ENCODE peak calls at places on chromosomes 7 and 10, in eight cellular contexts. Q, R, C, N, T, A, K and W are unnamed samples. For H3K4me1, the result is how much of the 10 kb centered on the place peaks cover.

GRCh38 chr10:72126184-72126871 is 38.0 kb upstream of the SPOCK2 start:
- DNase-seq in A (peak), N (no peak), Q (peak), C (peak), K (no peak), R (no peak), T (no peak), W (no peak)

GRCh38 chr7:35185908-35186731 is 67.8 kb downstream of the TBX20 start:
- DNase-seq in T (peak), A (no peak), C (peak), Q (peak), K (peak), R (peak), N (no peak), W (peak)

GRCh38 chr10:1203704-1204103 is 147.5 kb downstream of the WDR37 start:
- DNase-seq in R (no peak), K (no peak), Q (no peak), N (no peak), A (no peak), C (no peak), T (no peak), W (no peak)

GRCh38 chr7:44750921-44751571 is 2.4 kb downstream of the ZMIZ2 start:
- DNase-seq in K (peak), C (no peak), Q (peak), R (no peak), N (no peak), T (no peak), A (peak), W (no peak)

GRCh38 chr7:15367897-15368296 is 193.9 kb downstream of the AGMO start:
- DNase-seq in Q (no peak), N (no peak), R (no peak), C (no peak), A (no peak), K (no peak), T (no peak), W (no peak)

GRCh38 chr7:152871005-152871677 is 111.6 kb downstream of the ACTR3B start:
- DNase-seq in Q (no peak), A (no peak), C (no peak), N (no peak), R (no peak), K (no peak), T (no peak), W (no peak)

GRCh38 chr10:128557149-128557548 is 430.9 kb upstream of the MKI67 start:
- DNase-seq in A (no peak), N (no peak), R (no peak), T (no peak), Q (no peak), C (no peak), K (no peak), W (no peak)

GRCh38 chr7:99679032-99679399 is 780 bp downstream of the CYP3A5 start:
- DNase-seq in T (no peak), N (no peak), K (no peak), A (no peak), C (no peak), Q (peak), R (peak), W (peak)

GRCh38 chr10:103911021-103911459 is 6.9 kb downstream of the STN1 start:
- DNase-seq in N (no peak), K (no peak), C (no peak), A (peak), T (no peak), R (no peak), Q (no peak), W (no peak)

GRCh38 chr7:151244871-151245346 is 3.6 kb downstream of the SMARCD3 start:
- DNase-seq in N (no peak), C (no peak), Q (no peak), R (no peak), T (peak), K (no peak), A (no peak), W (no peak)

GRCh38 chr7:151244156-151244870 is 4.2 kb downstream of the SMARCD3 start:
- DNase-seq in C (peak), R (peak), A (peak), T (peak), N (no peak), Q (peak), K (no peak), W (peak)

GRCh38 chr7:151246161-151247015 is 2.1 kb downstream of the SMARCD3 start:
- DNase-seq in Q (no peak), T (no peak), N (no peak), K (no peak), C (no peak), A (no peak), R (no peak), W (no peak)

GRCh38 chr7:151247016-151247580 is 1.4 kb downstream of the SMARCD3 start:
- DNase-seq in N (no peak), K (no peak), C (no peak), T (peak), R (no peak), Q (no peak), A (no peak), W (no peak)

DNA sequence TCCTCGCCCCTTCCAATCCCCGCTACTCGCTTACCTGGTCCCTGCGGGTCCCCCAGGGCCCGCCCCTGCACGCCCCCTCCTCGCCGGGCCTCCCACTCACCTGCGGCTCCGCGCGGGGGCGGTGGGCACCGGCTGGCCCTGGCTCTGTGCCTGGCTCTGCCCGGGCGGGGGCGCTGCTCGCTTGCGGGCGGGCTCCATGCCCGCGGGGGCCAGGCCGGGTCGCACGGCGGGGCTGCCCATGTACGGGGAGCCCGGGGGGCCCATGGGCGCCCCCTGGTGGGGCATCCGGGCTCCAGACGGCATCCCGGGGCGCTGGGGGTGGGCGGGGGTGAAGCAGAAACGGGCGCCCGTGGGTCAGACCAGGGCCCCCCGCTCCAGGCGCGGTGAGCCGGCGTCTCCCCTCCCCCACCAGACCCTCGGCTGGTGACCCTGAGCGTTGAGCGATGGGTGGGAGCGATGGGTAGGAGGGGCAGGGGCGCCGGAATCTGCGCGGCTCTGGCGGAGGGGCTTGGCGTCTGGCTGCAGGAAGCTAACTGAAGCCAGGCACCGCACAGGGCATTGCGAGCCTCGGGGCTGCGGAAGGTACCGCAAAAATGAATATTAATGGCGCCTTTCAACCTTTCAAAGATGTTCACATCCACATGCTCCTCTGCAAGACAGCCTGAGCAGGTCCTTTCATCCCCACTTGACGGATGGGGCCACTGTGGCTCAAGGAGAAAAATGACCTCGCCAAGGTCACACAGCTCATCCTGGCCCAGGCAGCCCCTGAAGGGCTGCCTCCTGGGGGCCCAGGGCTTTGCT is 2.9 kb downstream of the SMARCD3 start:
- DNase-seq in K (no peak), A (peak), C (no peak), T (peak), N (peak), Q (peak), R (peak), W (no peak)
- H3K4me3 ChIP-seq in K (peak), A (peak), C (peak), T (peak), N (peak), Q (no peak), R (no peak), W (no peak)

DNA sequence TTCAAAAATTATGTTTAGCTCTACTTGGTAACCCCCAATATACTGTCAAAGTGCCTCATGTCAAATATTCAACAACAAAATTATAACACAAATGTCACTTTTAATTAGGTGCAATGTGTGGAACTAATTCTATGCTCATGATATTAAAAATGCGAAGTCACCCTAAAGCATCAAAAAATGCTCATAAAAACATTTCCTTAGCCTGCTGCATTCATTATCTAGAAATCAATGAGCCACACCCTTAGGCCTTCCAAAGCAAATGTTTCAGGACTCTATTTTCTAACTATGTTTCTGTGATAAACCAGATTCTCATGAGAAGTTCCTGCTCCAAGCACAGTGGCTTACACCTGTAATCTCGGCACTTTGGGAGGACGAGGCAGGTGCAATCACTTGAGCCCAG is 75.0 kb upstream of the ANK3 start:
- DNase-seq in C (no peak), A (no peak), T (no peak), R (no peak), N (no peak), Q (no peak), K (no peak), W (no peak)
- H3K4me1 ChIP-seq in C (under half), A (under half), T (under half), R (under half), N (under half), Q (under half), K (under half), W (under half)

GRCh38 chr7:27161721-27162547 is 3.4 kb downstream of the HOXA9 start:
- DNase-seq in K (peak), A (no peak), C (no peak), R (peak), T (peak), N (peak), Q (no peak), W (no peak)
- H3K4me3 ChIP-seq in K (peak), A (no peak), C (peak), R (no peak), T (peak), N (no peak), Q (no peak), W (no peak)

DNA sequence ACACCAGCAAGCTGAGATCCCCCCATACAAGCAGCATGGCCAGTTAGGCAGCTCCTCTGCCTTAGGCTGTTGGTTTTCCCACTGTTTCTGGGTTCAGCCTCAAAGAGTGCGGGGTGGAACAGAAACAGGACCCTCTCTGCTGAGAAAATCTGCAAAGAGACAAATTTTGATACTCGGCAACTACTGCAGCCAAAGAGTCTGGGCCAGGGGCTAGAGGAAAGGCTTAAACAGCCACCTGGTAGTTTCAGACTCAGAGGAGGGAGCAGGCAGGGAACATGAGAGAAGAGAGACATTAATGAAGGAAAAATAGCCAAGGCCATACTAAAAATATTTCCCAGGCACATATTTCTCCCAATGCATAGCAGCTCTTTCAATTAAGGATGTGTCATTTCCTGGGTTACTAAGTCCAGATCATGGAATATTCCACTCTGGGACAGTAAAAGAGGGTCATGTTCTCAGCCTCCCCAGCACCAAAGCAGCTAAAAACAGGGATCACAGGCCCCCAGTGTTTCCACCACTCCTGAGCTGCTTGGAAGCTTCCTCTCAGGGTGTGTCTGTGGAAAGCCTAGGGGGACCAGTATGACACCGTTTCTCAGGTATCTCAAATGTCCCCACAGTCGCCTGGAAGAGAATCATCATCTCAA is 29.8 kb downstream of the PDLIM1 start:
- DNase-seq in A (peak), C (no peak), N (no peak), R (no peak), Q (no peak), K (no peak), T (no peak), W (peak)
- H3K4me1 ChIP-seq in A (under half), C (under half), N (under half), R (under half), Q (under half), K (half or more), T (under half), W (under half)

DNA sequence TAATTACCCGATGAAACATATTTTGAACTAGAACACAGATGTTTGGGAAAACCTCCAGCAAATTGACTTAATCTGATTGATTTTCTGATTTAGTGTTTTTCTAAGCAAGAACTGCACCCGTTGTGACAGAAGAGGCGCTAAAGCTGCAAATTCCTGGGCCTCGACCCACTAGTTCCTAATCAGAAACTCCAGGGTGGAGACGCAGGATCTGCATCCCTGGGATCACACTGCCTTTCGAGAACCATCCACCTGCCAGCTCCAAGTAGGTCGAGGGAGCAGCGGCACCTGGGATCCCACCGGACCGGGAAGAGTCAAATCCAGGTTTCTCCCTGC is 136.8 kb upstream of the CDCA7L start:
- DNase-seq in Q (no peak), A (no peak), K (no peak), T (no peak), R (no peak), N (no peak), C (no peak), W (no peak)
- H3K4me3 ChIP-seq in Q (no peak), A (peak), K (peak), T (peak), R (no peak), N (peak), C (peak), W (peak)

DNA sequence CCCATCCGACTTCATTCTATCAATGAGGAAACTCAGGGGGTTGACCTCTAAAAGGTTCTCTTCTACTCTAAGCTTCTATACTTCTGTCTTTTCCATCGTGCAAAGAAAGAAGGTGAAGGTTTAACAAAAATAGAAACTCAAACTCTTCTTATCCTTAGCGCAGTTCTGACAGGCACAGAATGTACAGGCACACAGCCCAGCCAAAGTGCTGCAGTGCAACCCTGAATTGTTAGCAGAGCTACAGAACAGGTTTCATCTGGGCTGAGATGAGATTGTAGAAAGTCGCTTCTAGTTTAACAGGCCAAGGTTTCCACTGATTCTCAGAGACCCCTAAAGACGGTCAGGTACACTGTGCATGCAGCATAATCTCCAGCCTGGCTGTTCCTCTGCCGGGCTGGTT is 79.3 kb upstream of the AFAP1L2 start:
- DNase-seq in Q (no peak), T (no peak), A (no peak), K (no peak), C (no peak), R (no peak), N (no peak), W (no peak)
- H3K4me1 ChIP-seq in Q (under half), T (under half), A (under half), K (half or more), C (half or more), R (under half), N (under half), W (under half)

GRCh38 chr10:8017276-8017675 is 37.2 kb upstream of the GATA3 start:
- DNase-seq in N (no peak), K (no peak), C (peak), T (no peak), R (no peak), A (no peak), Q (no peak), W (no peak)
- H3K4me3 ChIP-seq in N (no peak), K (no peak), C (no peak), T (no peak), R (no peak), A (no peak), Q (no peak), W (no peak)

GRCh38 chr7:148704189-148704588 is 5.5 kb downstream of the CUL1 start:
- DNase-seq in K (no peak), A (no peak), C (no peak), R (no peak), T (no peak), Q (no peak), N (no peak), W (no peak)

GRCh38 chr7:148704966-148705365 is 6.3 kb downstream of the CUL1 start:
- DNase-seq in Q (no peak), K (no peak), C (no peak), A (no peak), N (no peak), T (no peak), R (no peak), W (no peak)

GRCh38 chr7:148700693-148701092 is 2.0 kb downstream of the CUL1 start:
- DNase-seq in C (peak), R (no peak), N (no peak), A (peak), K (no peak), Q (peak), T (no peak), W (peak)

GRCh38 chr7:148701414-148701813 is 2.7 kb downstream of the CUL1 start:
- DNase-seq in Q (no peak), N (no peak), T (no peak), C (peak), K (no peak), A (no peak), R (no peak), W (no peak)

GRCh38 chr7:148702876-148703670 is 4.4 kb downstream of the CUL1 start:
- DNase-seq in K (no peak), N (no peak), R (no peak), A (no peak), T (no peak), C (peak), Q (no peak), W (peak)
- H3K4me1 ChIP-seq in K (half or more), N (under half), R (half or more), A (half or more), T (half or more), C (under half), Q (under half), W (under half)

GRCh38 chr7:158820656-158821055 is 8.7 kb downstream of the ESYT2 start:
- DNase-seq in T (no peak), A (no peak), Q (no peak), K (no peak), C (no peak), R (no peak), N (no peak), W (peak)
- H3K4me3 ChIP-seq in T (no peak), A (no peak), Q (no peak), K (peak), C (no peak), R (no peak), N (peak), W (no peak)